ENCODE peak calls at places on chromosomes 1 and 21, in seven cellular contexts. One of them, this sample, is unnamed.

GRCh38 chr1:43443197-43443946 is 10.4 kb downstream of the HYI start:
- DNase-seq in astrocyte of the cerebellum: no peak
- DNase-seq in activated CD8-positive, alpha-beta memory T cell treated with anti-CD3 and anti-CD28 coated beads for 48 hours: no peak
- DNase-seq in amygdala: no peak
- DNase-seq in HEK293T: no peak
- DNase-seq in Right ventricle myocardium inferior: no peak
- DNase-seq in T1000: no peak
- DNase-seq in this sample: no peak

GRCh38 chr1:108057536-108057935 is 92.6 kb upstream of the VAV3 start:
- DNase-seq in astrocyte of the cerebellum: no peak
- DNase-seq in activated CD8-positive, alpha-beta memory T cell treated with anti-CD3 and anti-CD28 coated beads for 48 hours: no peak
- DNase-seq in amygdala: no peak
- DNase-seq in HEK293T: no peak
- DNase-seq in Right ventricle myocardium inferior: no peak
- DNase-seq in T1000: no peak
- DNase-seq in this sample: peak; percentile 15

GRCh38 chr1:178784131-178784536 is 59.1 kb downstream of the RALGPS2 start:
- DNase-seq in astrocyte of the cerebellum: no peak
- DNase-seq in activated CD8-positive, alpha-beta memory T cell treated with anti-CD3 and anti-CD28 coated beads for 48 hours: no peak
- DNase-seq in amygdala: no peak
- DNase-seq in HEK293T: no peak
- DNase-seq in Right ventricle myocardium inferior: no peak
- DNase-seq in T1000: no peak
- DNase-seq in this sample: no peak

GRCh38 chr1:198929961-198930599 is 291.2 kb downstream of the PTPRC start:
- DNase-seq in astrocyte of the cerebellum: no peak
- DNase-seq in activated CD8-positive, alpha-beta memory T cell treated with anti-CD3 and anti-CD28 coated beads for 48 hours: no peak
- DNase-seq in amygdala: no peak
- DNase-seq in HEK293T: no peak
- DNase-seq in Right ventricle myocardium inferior: no peak
- DNase-seq in T1000: no peak
- DNase-seq in this sample: no peak

GRCh38 chr21:39562791-39563770 is 49.7 kb upstream of the B3GALT5 start:
- DNase-seq in astrocyte of the cerebellum: no peak
- DNase-seq in activated CD8-positive, alpha-beta memory T cell treated with anti-CD3 and anti-CD28 coated beads for 48 hours: no peak
- DNase-seq in amygdala: peak; percentile 4
- DNase-seq in HEK293T: no peak
- DNase-seq in Right ventricle myocardium inferior: no peak
- DNase-seq in T1000: no peak
- DNase-seq in this sample: no peak

GRCh38 chr1:228795578-228795977 is 60.3 kb downstream of the RHOU start:
- DNase-seq in astrocyte of the cerebellum: no peak
- DNase-seq in activated CD8-positive, alpha-beta memory T cell treated with anti-CD3 and anti-CD28 coated beads for 48 hours: no peak
- DNase-seq in amygdala: no peak
- DNase-seq in HEK293T: no peak
- DNase-seq in Right ventricle myocardium inferior: no peak
- DNase-seq in T1000: no peak
- DNase-seq in this sample: no peak

GRCh38 chr1:204093756-204094155 is 20.8 kb downstream of the SOX13 start:
- DNase-seq in astrocyte of the cerebellum: no peak
- DNase-seq in activated CD8-positive, alpha-beta memory T cell treated with anti-CD3 and anti-CD28 coated beads for 48 hours: no peak
- DNase-seq in amygdala: no peak
- DNase-seq in HEK293T: no peak
- DNase-seq in Right ventricle myocardium inferior: no peak
- DNase-seq in T1000: no peak
- DNase-seq in this sample: no peak

GRCh38 chr1:2927393-2927792 is 93.9 kb upstream of the ACTRT2 start:
- DNase-seq in astrocyte of the cerebellum: no peak
- DNase-seq in activated CD8-positive, alpha-beta memory T cell treated with anti-CD3 and anti-CD28 coated beads for 48 hours: no peak
- DNase-seq in amygdala: no peak
- DNase-seq in HEK293T: no peak
- DNase-seq in Right ventricle myocardium inferior: no peak
- DNase-seq in T1000: no peak
- DNase-seq in this sample: no peak

GRCh38 chr1:228058981-228059535 is 23.4 kb upstream of the ARF1 start:
- DNase-seq in astrocyte of the cerebellum: no peak
- DNase-seq in activated CD8-positive, alpha-beta memory T cell treated with anti-CD3 and anti-CD28 coated beads for 48 hours: no peak
- DNase-seq in amygdala: no peak
- DNase-seq in HEK293T: no peak
- DNase-seq in Right ventricle myocardium inferior: peak; percentile 59
- DNase-seq in T1000: no peak
- DNase-seq in this sample: no peak

GRCh38 chr1:203099121-203099520 is 13.3 kb upstream of the MYOG start:
- DNase-seq in astrocyte of the cerebellum: no peak
- DNase-seq in activated CD8-positive, alpha-beta memory T cell treated with anti-CD3 and anti-CD28 coated beads for 48 hours: no peak
- DNase-seq in amygdala: no peak
- DNase-seq in HEK293T: no peak
- DNase-seq in Right ventricle myocardium inferior: no peak
- DNase-seq in T1000: no peak
- DNase-seq in this sample: no peak

GRCh38 chr21:42579456-42580075 is 65.9 kb downstream of the SLC37A1 start:
- DNase-seq in astrocyte of the cerebellum: no peak
- DNase-seq in activated CD8-positive, alpha-beta memory T cell treated with anti-CD3 and anti-CD28 coated beads for 48 hours: no peak
- DNase-seq in amygdala: no peak
- DNase-seq in HEK293T: no peak
- DNase-seq in Right ventricle myocardium inferior: no peak
- DNase-seq in T1000: no peak
- DNase-seq in this sample: peak; percentile 10

GRCh38 chr1:178019622-178020021 is 49.8 kb upstream of the SEC16B start:
- DNase-seq in astrocyte of the cerebellum: no peak
- DNase-seq in activated CD8-positive, alpha-beta memory T cell treated with anti-CD3 and anti-CD28 coated beads for 48 hours: no peak
- DNase-seq in amygdala: no peak
- DNase-seq in HEK293T: no peak
- DNase-seq in Right ventricle myocardium inferior: no peak
- DNase-seq in T1000: no peak
- DNase-seq in this sample: no peak

GRCh38 chr1:157775101-157775870 is 1.6 kb downstream of the FCRL2 start:
- DNase-seq in astrocyte of the cerebellum: no peak
- DNase-seq in activated CD8-positive, alpha-beta memory T cell treated with anti-CD3 and anti-CD28 coated beads for 48 hours: no peak
- DNase-seq in amygdala: no peak
- DNase-seq in HEK293T: no peak
- DNase-seq in Right ventricle myocardium inferior: no peak
- DNase-seq in T1000: no peak
- DNase-seq in this sample: no peak

GRCh38 chr1:31977361-31978131 is 36.1 kb upstream of the KHDRBS1 start:
- DNase-seq in astrocyte of the cerebellum: no peak
- DNase-seq in activated CD8-positive, alpha-beta memory T cell treated with anti-CD3 and anti-CD28 coated beads for 48 hours: no peak
- DNase-seq in amygdala: no peak
- DNase-seq in HEK293T: peak; percentile 82
- DNase-seq in Right ventricle myocardium inferior: no peak
- DNase-seq in T1000: no peak
- DNase-seq in this sample: peak; percentile 7

GRCh38 chr1:172824199-172824598 is 165.3 kb downstream of the FASLG start:
- DNase-seq in astrocyte of the cerebellum: peak; percentile 58
- DNase-seq in activated CD8-positive, alpha-beta memory T cell treated with anti-CD3 and anti-CD28 coated beads for 48 hours: no peak
- DNase-seq in amygdala: no peak
- DNase-seq in HEK293T: no peak
- DNase-seq in Right ventricle myocardium inferior: no peak
- DNase-seq in T1000: no peak
- DNase-seq in this sample: no peak

GRCh38 chr1:232813757-232814156 is 8.5 kb downstream of the MAP10 start:
- DNase-seq in astrocyte of the cerebellum: no peak
- DNase-seq in activated CD8-positive, alpha-beta memory T cell treated with anti-CD3 and anti-CD28 coated beads for 48 hours: no peak
- DNase-seq in amygdala: no peak
- DNase-seq in HEK293T: no peak
- DNase-seq in Right ventricle myocardium inferior: no peak
- DNase-seq in T1000: no peak
- DNase-seq in this sample: no peak

GRCh38 chr1:185279571-185279970 is 37.5 kb downstream of the IVNS1ABP start:
- DNase-seq in astrocyte of the cerebellum: peak; percentile 19
- DNase-seq in activated CD8-positive, alpha-beta memory T cell treated with anti-CD3 and anti-CD28 coated beads for 48 hours: no peak
- DNase-seq in amygdala: no peak
- DNase-seq in HEK293T: no peak
- DNase-seq in Right ventricle myocardium inferior: no peak
- DNase-seq in T1000: no peak
- DNase-seq in this sample: no peak

GRCh38 chr1:65308781-65309316 is 494 bp upstream of the DNAJC6 start:
- DNase-seq in astrocyte of the cerebellum: no peak
- DNase-seq in activated CD8-positive, alpha-beta memory T cell treated with anti-CD3 and anti-CD28 coated beads for 48 hours: no peak
- DNase-seq in amygdala: no peak
- DNase-seq in HEK293T: no peak
- DNase-seq in Right ventricle myocardium inferior: no peak
- DNase-seq in T1000: no peak
- DNase-seq in this sample: no peak

GRCh38 chr1:55010887-55011217 is 12.1 kb downstream of the BSND start:
- DNase-seq in astrocyte of the cerebellum: no peak
- DNase-seq in activated CD8-positive, alpha-beta memory T cell treated with anti-CD3 and anti-CD28 coated beads for 48 hours: no peak
- DNase-seq in amygdala: no peak
- DNase-seq in HEK293T: no peak
- DNase-seq in Right ventricle myocardium inferior: no peak
- DNase-seq in T1000: no peak
- DNase-seq in this sample: no peak

GRCh38 chr21:27382404-27382803 is 415.5 kb upstream of the ADAMTS5 start:
- DNase-seq in astrocyte of the cerebellum: no peak
- DNase-seq in activated CD8-positive, alpha-beta memory T cell treated with anti-CD3 and anti-CD28 coated beads for 48 hours: no peak
- DNase-seq in amygdala: no peak
- DNase-seq in HEK293T: no peak
- DNase-seq in Right ventricle myocardium inferior: no peak
- DNase-seq in T1000: no peak
- DNase-seq in this sample: no peak

GRCh38 chr1:221035680-221036153 is 156.5 kb downstream of the HLX start:
- DNase-seq in astrocyte of the cerebellum: no peak
- DNase-seq in activated CD8-positive, alpha-beta memory T cell treated with anti-CD3 and anti-CD28 coated beads for 48 hours: no peak
- DNase-seq in amygdala: no peak
- DNase-seq in HEK293T: no peak
- DNase-seq in Right ventricle myocardium inferior: no peak
- DNase-seq in T1000: peak; percentile 11
- DNase-seq in this sample: no peak

GRCh38 chr1:5992814-5993552 is 758 bp upstream of the NPHP4 start:
- DNase-seq in astrocyte of the cerebellum: no peak
- DNase-seq in activated CD8-positive, alpha-beta memory T cell treated with anti-CD3 and anti-CD28 coated beads for 48 hours: no peak
- DNase-seq in amygdala: no peak
- DNase-seq in HEK293T: peak; percentile 49
- DNase-seq in Right ventricle myocardium inferior: no peak
- DNase-seq in T1000: no peak
- DNase-seq in this sample: no peak

GRCh38 chr1:196148367-196148970 is 459.8 kb downstream of the KCNT2 start:
- DNase-seq in astrocyte of the cerebellum: peak; percentile 44
- DNase-seq in activated CD8-positive, alpha-beta memory T cell treated with anti-CD3 and anti-CD28 coated beads for 48 hours: no peak
- DNase-seq in amygdala: no peak
- DNase-seq in HEK293T: peak; percentile 13
- DNase-seq in Right ventricle myocardium inferior: no peak
- DNase-seq in T1000: no peak
- DNase-seq in this sample: peak; percentile 45

GRCh38 chr1:96966536-96967138 is 245.1 kb downstream of the PTBP2 start:
- DNase-seq in astrocyte of the cerebellum: peak; percentile 65
- DNase-seq in activated CD8-positive, alpha-beta memory T cell treated with anti-CD3 and anti-CD28 coated beads for 48 hours: peak; percentile 24
- DNase-seq in amygdala: peak; percentile 32
- DNase-seq in HEK293T: peak; percentile 77
- DNase-seq in Right ventricle myocardium inferior: peak; percentile 70
- DNase-seq in T1000: peak; percentile 53
- DNase-seq in this sample: peak; percentile 61

This sample was measured in small intestine.